ENCODE peak calls at places on chromosomes 4 and X, in four cellular contexts. J is sigmoid colon, R is stomach, U is K562. X is an unnamed sample. For H3K9me3, the result is how much of the 10 kb centered on the place peaks cover.

GRCh38 chrX:39513836-39514235 is 583.9 kb downstream of the BCOR start:
- DNase-seq in U (no peak), J (no peak), R (no peak), X (no peak)

GRCh38 chr4:116055857-116056827 is 942.7 kb upstream of the NDST4 start:
- DNase-seq in J (no peak), U (no peak), R (no peak), X (peak)

GRCh38 chrX:50111762-50112161 is 89.0 kb downstream of the AKAP4 start:
- DNase-seq in J (no peak), R (peak), U (no peak), X (no peak)

GRCh38 chr4:1573830-1574459 is 110.2 kb downstream of the FAM53A start:
- DNase-seq in U (no peak), R (no peak), J (peak), X (no peak)

GRCh38 chr4:130110760-130111159 is 1014.8 kb downstream of the C4orf33 start:
- DNase-seq in U (no peak), R (no peak), J (no peak), X (no peak)

GRCh38 chrX:17668929-17669328 is 68.4 kb upstream of the SCML1 start:
- DNase-seq in R (no peak), U (no peak), J (no peak), X (no peak)

GRCh38 chr4:123217676-123218075 is 178.9 kb upstream of the SPRY1 start:
- DNase-seq in U (no peak), J (no peak), R (no peak), X (no peak)

GRCh38 chrX:73478961-73479360 is 32.1 kb downstream of the CDX4 start:
- DNase-seq in U (no peak), R (no peak), J (no peak), X (no peak)

GRCh38 chrX:78104447-78105176 is 564 bp downstream of the PGK1 start:
- DNase-seq in R (peak), J (peak), U (peak), X (no peak)

GRCh38 chr4:41509411-41510008 is 28.4 kb upstream of the LIMCH1 start:
- DNase-seq in J (no peak), U (no peak), R (peak), X (no peak)

DNA sequence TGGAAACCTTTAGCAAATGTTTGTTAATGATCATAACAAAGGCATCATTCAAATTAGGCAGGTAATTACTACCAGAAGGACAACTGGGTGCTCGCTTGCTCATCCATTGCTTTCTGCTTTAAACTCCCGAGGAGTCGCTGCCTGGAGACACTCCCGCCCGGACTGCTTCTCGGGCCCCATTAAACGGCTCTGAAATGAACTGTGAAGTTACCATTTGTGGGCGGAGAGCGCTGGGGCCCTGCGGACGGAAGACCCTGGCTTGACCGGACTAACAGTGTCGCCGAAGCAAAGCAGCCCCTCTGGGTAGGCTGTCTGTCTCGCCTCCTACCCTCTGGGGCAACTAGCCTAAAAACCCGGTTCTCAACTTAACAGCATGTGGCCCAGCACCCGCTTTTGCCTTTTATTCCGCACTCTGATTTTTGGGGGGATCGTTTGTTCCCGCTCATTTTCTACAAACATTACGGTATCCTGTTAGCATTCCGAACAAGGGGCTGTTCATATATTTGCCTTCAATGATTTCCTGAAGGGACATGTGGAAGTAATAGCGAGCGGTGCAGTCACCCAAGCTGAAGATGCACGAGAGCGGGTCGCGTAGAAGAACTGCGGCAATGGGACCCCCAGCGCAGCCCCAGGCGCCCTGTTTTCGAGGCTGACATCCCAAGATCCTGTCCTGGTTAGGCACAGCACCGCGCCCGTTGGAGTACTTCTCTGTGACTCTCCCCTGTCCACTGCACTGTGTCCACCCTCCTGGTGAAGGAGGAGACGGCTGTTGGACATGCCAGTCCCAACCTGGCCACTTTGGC is 1.6 kb upstream of the PDGFRA start:
- DNase-seq in J (peak), R (no peak), U (no peak), X (no peak)
- TF ChIP-seq POLR2AphosphoS5 in J (no peak), R (no peak), U (no peak), X (no peak)

GRCh38 chrX:41718481-41719245 is 5.3 kb upstream of the GPR82 start:
- DNase-seq in J (no peak), U (no peak), R (no peak), X (no peak)
- H3K9me3 ChIP-seq in J (under half), U (under half), R (under half), X (under half)

GRCh38 chr4:142265946-142266345 is 580.2 kb downstream of the INPP4B start:
- DNase-seq in U (no peak), J (no peak), R (no peak), X (no peak)
- TF ChIP-seq POLR2AphosphoS5 in U (no peak), J (no peak), R (no peak), X (no peak)

GRCh38 chrX:149470960-149471359 is 34.1 kb downstream of the IDS start:
- DNase-seq in J (peak), U (peak), R (peak), X (peak)

GRCh38 chrX:149469406-149469805 is 35.7 kb downstream of the IDS start:
- DNase-seq in J (no peak), R (no peak), U (no peak), X (no peak)

GRCh38 chrX:149472620-149473019 is 32.5 kb downstream of the IDS start:
- DNase-seq in R (no peak), J (no peak), U (no peak), X (no peak)

GRCh38 chrX:149462849-149463248 is 42.3 kb downstream of the IDS start:
- DNase-seq in R (no peak), J (no peak), U (no peak), X (no peak)

DNA sequence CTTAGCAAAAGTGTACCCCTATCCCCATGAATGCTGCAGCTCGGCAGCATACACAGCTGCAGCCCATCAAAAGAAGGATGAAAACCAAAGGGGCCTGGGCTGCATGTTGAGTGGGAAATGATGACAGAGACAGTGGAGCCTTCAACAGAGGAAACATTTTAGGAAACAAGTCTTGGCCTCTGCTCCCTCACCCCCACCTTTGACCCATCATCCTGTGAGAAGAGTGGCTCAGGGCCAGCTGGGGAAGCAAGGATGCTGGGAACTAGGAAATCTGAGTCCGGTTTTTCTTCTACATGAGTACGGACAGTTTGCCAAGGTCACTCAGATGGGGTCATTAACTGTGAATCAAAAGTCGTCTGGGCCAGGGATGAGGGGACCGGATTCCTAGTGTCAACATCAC is 37.2 kb downstream of the IDS start:
- DNase-seq in J (no peak), R (no peak), U (no peak), X (no peak)
- H3K9me3 ChIP-seq in J (under half), R (under half), U (under half), X (under half)

DNA sequence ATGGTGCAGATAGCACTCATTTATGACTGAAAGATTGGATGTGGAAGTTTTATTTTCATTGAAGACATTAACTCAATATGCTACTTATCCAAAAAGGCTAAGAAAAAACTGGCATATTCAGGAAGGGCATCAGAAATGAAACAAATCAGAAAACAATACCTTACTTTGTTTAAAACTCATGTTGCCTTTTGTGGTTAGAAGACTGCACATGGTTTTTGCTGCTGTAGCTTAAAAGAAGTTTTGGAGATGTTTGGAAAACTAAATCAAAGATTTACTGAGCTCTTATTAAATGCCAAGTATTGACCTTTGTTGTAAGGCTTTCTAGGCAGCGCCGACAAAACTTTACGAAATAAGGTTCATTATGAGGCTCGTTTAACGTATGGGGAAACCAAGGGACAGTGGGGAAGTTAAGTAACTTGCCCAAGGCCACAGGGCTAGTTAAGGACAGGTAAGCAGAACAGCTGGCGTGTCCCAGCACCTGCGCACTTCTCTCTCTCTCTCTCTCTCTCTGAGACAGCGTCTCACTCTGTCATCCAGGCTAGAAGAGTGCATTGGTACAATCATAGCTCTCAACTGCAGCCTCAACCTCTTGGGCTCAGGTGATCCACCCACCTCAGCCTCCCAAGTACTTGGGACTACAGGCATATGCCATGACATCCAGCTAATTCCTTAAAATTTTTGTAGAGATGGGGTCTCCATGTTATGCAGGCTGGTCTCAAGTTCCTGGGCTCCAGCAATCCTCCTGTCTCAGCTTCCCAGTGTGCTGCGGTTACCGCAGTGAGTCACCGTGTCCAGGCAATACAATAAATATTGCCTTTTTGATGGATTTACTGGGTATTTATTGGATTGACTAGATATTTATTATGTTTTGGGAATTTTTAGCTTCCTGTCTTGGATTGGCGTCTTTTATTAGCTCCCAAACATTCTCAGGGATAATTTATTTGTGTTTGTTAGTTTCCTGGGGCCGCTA is 16.1 kb downstream of the LRP2BP start:
- DNase-seq in U (no peak), R (no peak), J (no peak), X (no peak)
- TF ChIP-seq POLR2AphosphoS5 in U (no peak), R (no peak), J (no peak), X (no peak)

GRCh38 chr4:8786166-8786565 is 85.5 kb downstream of the HMX1 start:
- DNase-seq in R (no peak), U (no peak), J (no peak), X (no peak)
- H3K9me3 ChIP-seq in R (under half), U (under half), J (under half), X (under half)

DNA sequence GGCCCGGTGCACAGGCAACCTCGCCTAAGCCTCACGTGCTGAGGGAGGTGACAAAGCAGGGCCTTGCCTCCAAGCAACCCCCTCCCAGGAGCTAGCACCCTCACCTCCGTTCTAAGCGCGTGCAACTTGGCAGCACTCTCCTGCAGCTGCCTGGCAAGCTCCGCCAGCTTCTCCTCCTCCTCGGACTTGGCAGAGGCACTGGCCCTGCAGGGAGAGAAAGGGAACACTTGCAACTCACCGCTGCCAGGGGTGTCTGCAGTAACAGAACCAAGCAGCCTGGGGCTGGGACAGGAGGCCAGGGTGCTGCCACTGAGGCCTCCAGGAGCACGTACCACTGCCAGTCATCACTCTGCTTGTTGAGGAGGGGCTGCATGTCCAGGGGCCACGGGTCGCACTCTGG is 10.3 kb upstream of the TREX2 start:
- DNase-seq in J (no peak), U (no peak), R (no peak), X (no peak)
- TF ChIP-seq POLR2AphosphoS5 in J (no peak), U (no peak), R (no peak), X (no peak)

X was measured in SK-N-MC.